ENCODE peak calls at places on chromosome 9, in four cellular contexts. N is AG10803, F is NCI-H446, O is neuronal stem cell. K is an unnamed sample.

GRCh38 chr9:111483419-111483861 is 743 bp downstream of the ECPAS start:
- DNase-seq in F (no peak), N (no peak), O (peak), K (no peak)

GRCh38 chr9:34612788-34613390 is 992 bp upstream of the RPP25L start:
- DNase-seq in F (peak), N (peak), O (no peak), K (no peak)

GRCh38 chr9:81268048-81268447 is 421.3 kb downstream of the TLE1 start:
- DNase-seq in N (no peak), F (no peak), O (no peak), K (no peak)

GRCh38 chr9:13144176-13144820 is 135.2 kb downstream of the MPDZ start:
- DNase-seq in F (peak), N (no peak), O (no peak), K (no peak)

GRCh38 chr9:121489344-121489743 is 10.3 kb downstream of the GGTA1 start:
- DNase-seq in F (no peak), O (no peak), N (no peak), K (no peak)

GRCh38 chr9:38419216-38419615 is 5.0 kb downstream of the IGFBPL1 start:
- DNase-seq in N (no peak), F (no peak), O (no peak), K (no peak)

GRCh38 chr9:113298924-113299770 is 4.0 kb downstream of the RNF183 start:
- DNase-seq in N (no peak), F (no peak), O (no peak), K (no peak)

GRCh38 chr9:34521406-34522045 is 1.3 kb downstream of the ENHO start:
- DNase-seq in O (no peak), F (no peak), N (no peak), K (no peak)

GRCh38 chr9:81456431-81456970 is 232.8 kb downstream of the TLE1 start:
- DNase-seq in O (no peak), F (no peak), N (peak), K (no peak)

GRCh38 chr9:86434039-86434726 is 80.0 kb upstream of the TUT7 start:
- DNase-seq in F (peak), O (peak), N (peak), K (no peak)

GRCh38 chr9:110426052-110426709 is 88.5 kb upstream of the TXNDC8 start:
- DNase-seq in O (no peak), N (peak), F (peak), K (no peak)

GRCh38 chr9:98016137-98016680 is 33.1 kb downstream of the ANP32B start:
- DNase-seq in N (no peak), F (no peak), O (no peak), K (no peak)

K was measured in iPS DF 19.7.